ENCODE peak calls at places on chromosome 20, in eight cellular contexts. A is H9, M is lung, R is spleen, G is PC-3, Y is pancreas, O is GM23338, C is stomach. Z is an unnamed sample.

GRCh38 chr20:47588158-47588557 is 86.5 kb downstream of the NCOA3 start:
- DNase-seq in A (no peak), M (no peak), R (peak), G (no peak), Y (no peak), O (no peak), C (no peak), Z (no peak)

GRCh38 chr20:23187759-23188158 is 101.6 kb upstream of the CD93 start:
- DNase-seq in A (no peak), M (no peak), R (peak), G (no peak), Y (no peak), O (no peak), C (peak), Z (no peak)

GRCh38 chr20:1373614-1374013 is 19.2 kb downstream of the FKBP1A start:
- DNase-seq in A (no peak), M (no peak), R (no peak), G (no peak), Y (no peak), O (no peak), C (no peak), Z (peak)

GRCh38 chr20:61705909-61706308 is 359.8 kb downstream of the TAF4 start:
- DNase-seq in A (no peak), M (no peak), R (no peak), G (no peak), Y (no peak), O (no peak), C (no peak), Z (no peak)

GRCh38 chr20:1533059-1533458 is 24.4 kb downstream of the SIRPD start:
- DNase-seq in A (peak), M (no peak), R (no peak), G (peak), Y (no peak), O (peak), C (no peak), Z (no peak)

GRCh38 chr20:37243937-37244571 is 17.6 kb downstream of the GHRH start:
- DNase-seq in A (no peak), M (no peak), R (no peak), G (no peak), Y (no peak), O (no peak), C (peak), Z (no peak)

GRCh38 chr20:62417981-62418708 is 9.2 kb downstream of the RBBP8NL start:
- DNase-seq in A (no peak), M (no peak), R (no peak), G (no peak), Y (no peak), O (no peak), C (no peak), Z (no peak)

GRCh38 chr20:12466915-12467314 is 541.9 kb upstream of the SPTLC3 start:
- DNase-seq in A (no peak), M (no peak), R (no peak), G (no peak), Y (no peak), O (peak), C (no peak), Z (no peak)

GRCh38 chr20:21265457-21266190 is 37.5 kb upstream of the XRN2 start:
- DNase-seq in A (no peak), M (no peak), R (no peak), G (no peak), Y (no peak), O (no peak), C (no peak), Z (no peak)

GRCh38 chr20:2431185-2431584 is 39.4 kb downstream of the SNRPB start:
- DNase-seq in A (no peak), M (no peak), R (no peak), G (no peak), Y (no peak), O (no peak), C (no peak), Z (no peak)

GRCh38 chr20:36932476-36933426 is 18.8 kb downstream of the SAMHD1 start:
- DNase-seq in A (no peak), M (no peak), R (peak), G (no peak), Y (no peak), O (no peak), C (no peak), Z (no peak)

GRCh38 chr20:3681931-3682820 is at the start of gene ADAM33:
- DNase-seq in A (peak), M (no peak), R (no peak), G (no peak), Y (no peak), O (peak), C (peak), Z (no peak)

GRCh38 chr20:20710847-20711315 is 1.6 kb downstream of the RALGAPA2 start:
- DNase-seq in A (no peak), M (peak), R (no peak), G (peak), Y (no peak), O (no peak), C (peak), Z (no peak)

GRCh38 chr20:19440660-19441527 is 228.5 kb downstream of the SLC24A3 start:
- DNase-seq in A (no peak), M (no peak), R (peak), G (no peak), Y (no peak), O (no peak), C (no peak), Z (no peak)

GRCh38 chr20:13220194-13220856 is 749 bp upstream of the ISM1 start:
- DNase-seq in A (peak), M (peak), R (peak), G (no peak), Y (peak), O (peak), C (peak), Z (no peak)

GRCh38 chr20:6583134-6583738 is 184.2 kb upstream of the BMP2 start:
- DNase-seq in A (peak), M (peak), R (peak), G (peak), Y (peak), O (peak), C (peak), Z (no peak)

GRCh38 chr20:61317966-61318520 is 66.0 kb downstream of the CDH4 start:
- DNase-seq in A (no peak), M (no peak), R (peak), G (no peak), Y (no peak), O (no peak), C (no peak), Z (no peak)

GRCh38 chr20:37956099-37956498 is 53.2 kb downstream of the VSTM2L start:
- DNase-seq in A (no peak), M (no peak), R (no peak), G (peak), Y (no peak), O (no peak), C (no peak), Z (no peak)

GRCh38 chr20:59463541-59463940 is 140.8 kb upstream of the PHACTR3 start:
- DNase-seq in A (no peak), M (no peak), R (peak), G (no peak), Y (no peak), O (no peak), C (no peak), Z (no peak)

GRCh38 chr20:25486377-25486776 is 78.9 kb downstream of the GINS1 start:
- DNase-seq in A (no peak), M (no peak), R (no peak), G (no peak), Y (no peak), O (no peak), C (no peak), Z (no peak)

GRCh38 chr20:23331951-23332350 is 18.6 kb upstream of the NXT1 start:
- DNase-seq in A (no peak), M (no peak), R (no peak), G (peak), Y (no peak), O (no peak), C (no peak), Z (no peak)

GRCh38 chr20:19566226-19566960 is 191.7 kb upstream of the RIN2 start:
- DNase-seq in A (no peak), M (no peak), R (no peak), G (no peak), Y (no peak), O (no peak), C (no peak), Z (no peak)

GRCh38 chr20:18666803-18667460 is 79.1 kb downstream of the DTD1 start:
- DNase-seq in A (no peak), M (no peak), R (no peak), G (no peak), Y (no peak), O (peak), C (no peak), Z (no peak)

GRCh38 chr20:8385247-8385646 is 253.2 kb downstream of the PLCB1 start:
- DNase-seq in A (peak), M (no peak), R (no peak), G (no peak), Y (peak), O (peak), C (peak), Z (peak)

GRCh38 chr20:62812181-62812906 is 4.5 kb upstream of the COL9A3 start:
- DNase-seq in A (no peak), M (no peak), R (no peak), G (no peak), Y (no peak), O (no peak), C (no peak), Z (no peak)

GRCh38 chr20:11395581-11395980 is 522.1 kb upstream of the BTBD3 start:
- DNase-seq in A (no peak), M (no peak), R (no peak), G (peak), Y (no peak), O (no peak), C (no peak), Z (no peak)

GRCh38 chr20:8647868-8648495 is 420.9 kb upstream of the PLCB4 start:
- DNase-seq in A (no peak), M (no peak), R (no peak), G (no peak), Y (no peak), O (no peak), C (no peak), Z (no peak)

GRCh38 chr20:539848-540247 is 3.7 kb downstream of the CSNK2A1 start:
- DNase-seq in A (no peak), M (no peak), R (no peak), G (peak), Y (no peak), O (peak), C (no peak), Z (no peak)

GRCh38 chr20:46673394-46674252 is 15.6 kb downstream of the TP53RK start:
- DNase-seq in A (no peak), M (no peak), R (no peak), G (no peak), Y (no peak), O (no peak), C (no peak), Z (no peak)

GRCh38 chr20:42708261-42708660 is 481.4 kb downstream of the PTPRT start:
- DNase-seq in A (no peak), M (no peak), R (no peak), G (no peak), Y (no peak), O (no peak), C (no peak), Z (no peak)
- H3K27ac ChIP-seq in A (no peak), M (no peak), R (no peak), G (no peak), Y (no peak), O (no peak), C (no peak), Z (no peak)

DNA sequence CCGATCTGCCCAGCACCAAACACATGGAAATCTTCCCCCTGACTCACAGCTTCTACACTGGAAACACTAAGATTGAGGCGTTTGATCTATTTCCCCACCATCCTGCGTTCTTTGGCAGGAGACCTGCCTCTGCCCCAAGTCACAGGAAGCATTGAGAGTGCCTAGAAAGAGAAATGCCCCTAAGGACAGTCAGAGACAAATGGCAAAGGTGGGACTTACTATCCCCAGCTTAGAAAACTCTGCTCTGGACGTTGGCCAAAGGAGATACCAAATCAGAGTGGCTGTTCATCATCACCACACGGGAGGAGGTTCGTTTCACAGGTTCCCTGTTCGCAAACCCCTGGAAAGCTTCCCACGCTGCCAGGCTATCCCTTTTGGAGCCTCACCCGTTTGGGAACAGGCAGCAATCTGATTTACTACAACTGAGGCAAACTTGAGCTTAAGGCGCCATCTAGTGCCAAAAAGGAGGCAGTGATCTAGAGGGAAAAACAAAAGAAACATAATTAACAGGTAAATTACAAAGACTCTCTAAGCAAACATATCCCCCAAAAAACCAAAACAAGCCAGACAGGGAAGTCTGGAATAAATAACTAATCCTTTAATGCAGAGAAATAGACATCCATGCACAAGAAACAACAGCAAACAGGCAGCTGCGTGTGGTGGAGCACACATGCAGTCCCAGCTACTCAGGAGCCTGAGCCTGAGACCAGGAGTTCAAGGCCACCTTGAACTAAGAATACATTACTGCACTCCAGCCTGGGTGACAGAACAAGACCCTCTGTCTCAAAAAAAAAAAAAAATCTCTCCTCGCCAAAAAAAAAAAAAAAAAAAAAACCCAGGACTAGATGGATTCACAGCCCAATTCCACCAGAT is 48.4 kb upstream of the SRSF6 start:
- DNase-seq in A (peak), M (no peak), R (no peak), G (peak), Y (no peak), O (peak), C (no peak), Z (no peak)
- TF ChIP-seq CTCF in A (peak), M (peak), R (peak), G (peak), Y (no peak), O (peak), C (no peak), Z (peak)

GRCh38 chr20:32052792-32053362 is 835 bp downstream of the HCK start:
- DNase-seq in A (peak), M (peak), R (peak), G (no peak), Y (peak), O (peak), C (peak), Z (no peak)

GRCh38 chr20:32050851-32051556 is 1.0 kb upstream of the HCK start:
- DNase-seq in A (peak), M (peak), R (peak), G (no peak), Y (no peak), O (peak), C (no peak), Z (no peak)

GRCh38 chr20:32052090-32052791 is at the start of gene HCK:
- DNase-seq in A (no peak), M (peak), R (peak), G (no peak), Y (peak), O (peak), C (peak), Z (no peak)

GRCh38 chr20:32051720-32052089 is 337 bp upstream of the HCK start:
- DNase-seq in A (no peak), M (no peak), R (no peak), G (no peak), Y (no peak), O (no peak), C (no peak), Z (no peak)

GRCh38 chr20:32053648-32054047 is 1.6 kb downstream of the HCK start:
- DNase-seq in A (no peak), M (no peak), R (no peak), G (no peak), Y (no peak), O (no peak), C (no peak), Z (no peak)
- H3K27ac ChIP-seq in A (no peak), M (no peak), R (peak), G (no peak), Y (no peak), O (no peak), C (peak), Z (no peak)

GRCh38 chr20:50379991-50380696 is 130.0 kb upstream of the PTPN1 start:
- DNase-seq in A (no peak), M (no peak), R (no peak), G (no peak), Y (no peak), O (no peak), C (no peak), Z (no peak)

GRCh38 chr20:50379049-50379990 is 130.9 kb upstream of the PTPN1 start:
- DNase-seq in A (no peak), M (peak), R (peak), G (no peak), Y (peak), O (no peak), C (peak), Z (no peak)

GRCh38 chr20:50381771-50382593 is 128.2 kb upstream of the PTPN1 start:
- DNase-seq in A (no peak), M (no peak), R (no peak), G (no peak), Y (no peak), O (no peak), C (no peak), Z (no peak)

GRCh38 chr20:50381053-50381732 is 129.0 kb upstream of the PTPN1 start:
- DNase-seq in A (no peak), M (no peak), R (no peak), G (no peak), Y (no peak), O (no peak), C (no peak), Z (no peak)

GRCh38 chr20:50380697-50381040 is 129.5 kb upstream of the PTPN1 start:
- DNase-seq in A (no peak), M (no peak), R (no peak), G (peak), Y (no peak), O (peak), C (peak), Z (no peak)
- TF ChIP-seq CTCF in A (peak), M (no peak), R (no peak), G (peak), Y (no peak), O (peak), C (no peak), Z (no peak)

DNA sequence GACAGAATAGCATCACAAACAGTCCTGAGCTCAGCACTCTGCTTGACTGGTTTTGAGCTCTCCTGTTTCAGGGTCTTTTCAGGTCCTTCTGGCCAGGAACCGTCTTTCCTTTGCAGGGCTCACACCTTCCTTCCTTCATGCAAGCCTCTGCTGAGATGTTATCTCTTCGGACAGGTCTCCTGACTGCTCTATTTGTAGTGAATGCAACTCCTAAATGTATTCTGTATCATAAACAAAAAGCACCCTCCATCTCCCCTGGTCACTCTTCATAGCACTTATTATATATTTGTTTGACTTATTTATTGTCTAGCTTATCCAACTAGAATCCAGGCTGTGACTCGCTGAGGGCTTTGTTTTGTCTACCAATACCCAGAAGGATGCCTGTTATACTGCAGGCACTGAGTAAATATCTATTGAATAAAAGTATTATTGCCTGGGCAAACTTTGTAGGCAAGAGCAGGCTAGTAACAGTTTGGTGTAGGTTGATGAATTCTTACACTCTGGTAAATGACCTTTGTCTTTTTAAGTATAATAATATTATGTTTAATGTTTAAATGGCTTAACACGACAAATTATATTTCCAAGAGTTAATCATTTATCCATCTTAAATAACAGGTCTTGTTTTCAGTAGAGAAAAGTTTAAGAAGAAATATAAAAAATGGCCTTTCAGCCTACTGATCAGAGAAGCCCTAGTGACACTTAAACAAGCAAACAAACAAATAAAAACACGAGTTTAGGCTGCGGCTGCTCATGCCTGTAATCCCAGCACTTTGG is 199.8 kb downstream of the BCAS1 start:
- DNase-seq in A (no peak), M (no peak), R (no peak), G (peak), Y (no peak), O (no peak), C (no peak), Z (no peak)
- H3K27ac ChIP-seq in A (no peak), M (no peak), R (peak), G (peak), Y (peak), O (peak), C (peak), Z (no peak)

GRCh38 chr20:42024653-42025052 is 406.5 kb upstream of the CHD6 start:
- DNase-seq in A (peak), M (no peak), R (no peak), G (no peak), Y (no peak), O (no peak), C (no peak), Z (no peak)

GRCh38 chr20:42026599-42026998 is 408.4 kb upstream of the CHD6 start:
- DNase-seq in A (no peak), M (no peak), R (no peak), G (no peak), Y (no peak), O (no peak), C (no peak), Z (no peak)

DNA sequence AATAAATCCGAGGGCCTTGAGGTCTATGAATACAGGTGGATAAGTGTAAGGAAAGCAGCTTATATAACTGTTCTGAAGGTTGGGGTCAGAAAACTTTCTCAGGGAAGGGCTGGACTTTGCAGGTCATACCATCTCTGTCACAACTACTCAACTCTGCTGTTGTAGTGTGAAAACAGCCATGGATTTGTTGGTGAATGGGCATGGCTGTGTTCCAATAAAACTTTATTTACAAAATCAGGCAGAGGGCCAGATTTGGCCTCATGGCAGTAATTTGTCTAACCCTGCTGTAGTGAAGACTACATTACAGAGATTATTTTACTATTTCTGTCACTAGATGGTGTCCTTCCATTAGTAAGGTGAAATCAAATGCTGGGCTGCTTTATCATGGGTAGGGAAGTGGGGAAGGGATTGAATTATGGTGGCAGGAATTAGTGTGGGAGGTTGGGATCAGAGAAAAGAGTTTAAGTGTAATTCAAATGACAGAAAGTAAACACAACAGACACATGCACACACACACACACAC is 409.6 kb upstream of the CHD6 start:
- DNase-seq in A (no peak), M (no peak), R (no peak), G (no peak), Y (no peak), O (no peak), C (no peak), Z (no peak)
- TF ChIP-seq CTCF in A (peak), M (no peak), R (no peak), G (no peak), Y (no peak), O (no peak), C (no peak), Z (peak)

GRCh38 chr20:54257090-54257816 is 49.4 kb downstream of the PFDN4 start:
- DNase-seq in A (no peak), M (no peak), R (no peak), G (peak), Y (no peak), O (no peak), C (no peak), Z (no peak)

GRCh38 chr20:54254596-54254995 is 46.7 kb downstream of the PFDN4 start:
- DNase-seq in A (no peak), M (no peak), R (no peak), G (peak), Y (no peak), O (no peak), C (no peak), Z (no peak)

GRCh38 chr20:54256202-54256601 is 48.3 kb downstream of the PFDN4 start:
- DNase-seq in A (no peak), M (no peak), R (no peak), G (no peak), Y (no peak), O (no peak), C (no peak), Z (no peak)

GRCh38 chr20:54251093-54251492 is 43.2 kb downstream of the PFDN4 start:
- DNase-seq in A (no peak), M (no peak), R (no peak), G (no peak), Y (no peak), O (no peak), C (no peak), Z (no peak)

GRCh38 chr20:54255157-54255556 is 47.3 kb downstream of the PFDN4 start:
- DNase-seq in A (no peak), M (no peak), R (no peak), G (no peak), Y (no peak), O (no peak), C (no peak), Z (no peak)
- H3K27ac ChIP-seq in A (no peak), M (no peak), R (no peak), G (no peak), Y (no peak), O (no peak), C (no peak), Z (no peak)

GRCh38 chr20:10225439-10226080 is 6.9 kb downstream of the SNAP25 start:
- DNase-seq in A (no peak), M (no peak), R (no peak), G (peak), Y (no peak), O (peak), C (no peak), Z (no peak)
- TF ChIP-seq CTCF in A (peak), M (no peak), R (no peak), G (peak), Y (no peak), O (peak), C (no peak), Z (no peak)